ENCODE peak calls at places on chromosomes 4 and X, in four cellular contexts. One of them, this sample, is unnamed.

GRCh38 chr4:41319553-41319952 is 62.8 kb downstream of the UCHL1 start:
- DNase-seq in NT2/D1: no peak
- DNase-seq in transverse colon: no peak
- DNase-seq in GM12865: no peak
- DNase-seq in this sample: no peak

GRCh38 chr4:26779674-26780073 is 81.0 kb upstream of the STIM2 start:
- DNase-seq in NT2/D1: no peak
- DNase-seq in transverse colon: no peak
- DNase-seq in GM12865: no peak
- DNase-seq in this sample: peak

GRCh38 chr4:1933700-1934099 is 62.5 kb downstream of the NSD2 start:
- DNase-seq in NT2/D1: no peak
- DNase-seq in transverse colon: no peak
- DNase-seq in GM12865: no peak
- DNase-seq in this sample: no peak

GRCh38 chrX:10360121-10360520 is 203.3 kb downstream of the CLCN4 start:
- DNase-seq in NT2/D1: no peak
- DNase-seq in transverse colon: no peak
- DNase-seq in GM12865: no peak
- DNase-seq in this sample: peak

GRCh38 chr4:133081246-133081645 is 67.8 kb upstream of the PCDH10 start:
- DNase-seq in NT2/D1: no peak
- DNase-seq in transverse colon: no peak
- DNase-seq in GM12865: no peak
- DNase-seq in this sample: no peak

GRCh38 chrX:427812-428725 is 41.4 kb upstream of the PPP2R3B start:
- DNase-seq in NT2/D1: no peak
- DNase-seq in transverse colon: no peak
- DNase-seq in GM12865: no peak
- DNase-seq in this sample: no peak

GRCh38 chr4:137700072-137700471 is 167.8 kb upstream of the PCDH18 start:
- DNase-seq in NT2/D1: no peak
- DNase-seq in transverse colon: no peak
- DNase-seq in GM12865: no peak
- DNase-seq in this sample: peak

GRCh38 chrX:101385795-101386541 is at the start of gene BTK:
- DNase-seq in NT2/D1: no peak
- DNase-seq in transverse colon: peak
- DNase-seq in GM12865: peak
- DNase-seq in this sample: no peak

GRCh38 chr4:6633091-6633906 is 7.2 kb upstream of the MRFAP1 start:
- DNase-seq in NT2/D1: no peak
- DNase-seq in transverse colon: no peak
- DNase-seq in GM12865: no peak
- DNase-seq in this sample: peak

GRCh38 chr4:148477276-148477675 is 35.1 kb upstream of the NR3C2 start:
- DNase-seq in NT2/D1: peak
- DNase-seq in transverse colon: no peak
- DNase-seq in GM12865: no peak
- DNase-seq in this sample: no peak

GRCh38 chrX:103536732-103537131 is 17.4 kb upstream of the RAB40A start:
- DNase-seq in NT2/D1: no peak
- DNase-seq in transverse colon: no peak
- DNase-seq in GM12865: no peak
- DNase-seq in this sample: no peak

GRCh38 chr4:7892212-7893019 is 47.2 kb downstream of the AFAP1 start:
- DNase-seq in NT2/D1: no peak
- DNase-seq in transverse colon: no peak
- DNase-seq in GM12865: no peak
- DNase-seq in this sample: peak

GRCh38 chrX:148771440-148771839 is 271.0 kb downstream of the AFF2 start:
- DNase-seq in NT2/D1: no peak
- DNase-seq in transverse colon: no peak
- DNase-seq in GM12865: no peak
- DNase-seq in this sample: peak

GRCh38 chrX:39654183-39654925 is 443.4 kb downstream of the BCOR start:
- DNase-seq in NT2/D1: no peak
- DNase-seq in transverse colon: no peak
- DNase-seq in GM12865: no peak
- DNase-seq in this sample: no peak

GRCh38 chr4:4704267-4704666 is 155.2 kb upstream of the MSX1 start:
- DNase-seq in NT2/D1: no peak
- DNase-seq in transverse colon: no peak
- DNase-seq in GM12865: no peak
- DNase-seq in this sample: peak

GRCh38 chrX:77442728-77443127 is 4.5 kb upstream of the FGF16 start:
- DNase-seq in NT2/D1: no peak
- DNase-seq in transverse colon: no peak
- DNase-seq in GM12865: no peak
- DNase-seq in this sample: peak